ENCODE peak calls at places on chromosomes 4 and X, in four cellular contexts. Y is activated T-helper 2 cell treated with anti-CD3 and anti-CD28 coated beads, Interferon-gamma antibody, Interleukin-2, Interleukin-4, amounts not matched to agents 10 μg/mL and 5 μg/mL and 100 μg/mL, durations not matched to agents 14 hours and 24 hours and 36 hours; N is activated CD8-positive, alpha-beta memory T cell treated with anti-CD3 and anti-CD28 coated beads for 48 hours; T is lower lobe of right lung. O is an unnamed sample.
A peak's percentile ranks its signal among the peaks of the same experiment; 100 is the strongest.

GRCh38 chrX:68994135-68994882 is 165.5 kb downstream of the EFNB1 start:
- DNase-seq in Y (no peak), N (no peak), T (no peak), O (no peak)

GRCh38 chr4:186029731-186030421 is 39.1 kb upstream of the TLR3 start:
- DNase-seq in Y (no peak), N (no peak), T (peak; percentile 67), O (no peak)

GRCh38 chr4:155906554-155907247 is 3.2 kb downstream of the TDO2 start:
- DNase-seq in Y (no peak), N (no peak), T (no peak), O (no peak)

GRCh38 chr4:105631818-105632400 is 76.6 kb downstream of the INTS12 start:
- DNase-seq in Y (no peak), N (no peak), T (no peak), O (no peak)

GRCh38 chr4:3384771-3385701 is 56.7 kb upstream of the HGFAC start:
- DNase-seq in Y (no peak), N (no peak), T (peak; percentile 84), O (no peak)

GRCh38 chrX:136086521-136086920 is 60.8 kb upstream of the FHL1 start:
- DNase-seq in Y (no peak), N (no peak), T (no peak), O (no peak)

GRCh38 chrX:2692221-2693122 is 1.4 kb downstream of the CD99 start:
- DNase-seq in Y (no peak), N (no peak), T (peak; percentile 62), O (no peak)

GRCh38 chrX:10370976-10371375 is 214.2 kb downstream of the CLCN4 start:
- DNase-seq in Y (no peak), N (no peak), T (no peak), O (no peak)

GRCh38 chr4:133594246-133595207 is 445.4 kb downstream of the PCDH10 start:
- DNase-seq in Y (no peak), N (no peak), T (no peak), O (no peak)

GRCh38 chrX:44431206-44431605 is 87.7 kb upstream of the EFHC2 start:
- DNase-seq in Y (no peak), N (no peak), T (no peak), O (no peak)

GRCh38 chr4:71648448-71648847 is 135.4 kb downstream of the GC start:
- DNase-seq in Y (no peak), N (no peak), T (no peak), O (no peak)

GRCh38 chrX:104482757-104483156 is 83.2 kb upstream of the IL1RAPL2 start:
- DNase-seq in Y (no peak), N (no peak), T (no peak), O (no peak)

O was measured in GM18507.